ENCODE peak calls at places on chromosomes 7 and 10, in seven cellular contexts. One of them, this sample, is unnamed.

GRCh38 chr10:79350407-79351154 is 3.3 kb downstream of the PPIF start:
- DNase-seq in HCT116: no peak
- DNase-seq in K562: no peak
- DNase-seq in H1: no peak
- DNase-seq in GM12878: no peak
- DNase-seq in SK-N-SH: no peak
- DNase-seq in HepG2: no peak
- DNase-seq in this sample: no peak

GRCh38 chr10:55400075-55400474 is 599.0 kb upstream of the PCDH15 start:
- DNase-seq in HCT116: no peak
- DNase-seq in K562: no peak
- DNase-seq in H1: no peak
- DNase-seq in HepG2: no peak
- DNase-seq in GM12878: no peak
- DNase-seq in SK-N-SH: no peak
- DNase-seq in this sample: no peak

GRCh38 chr7:113664867-113665266 is 253.9 kb downstream of the PPP1R3A start:
- DNase-seq in GM12878: peak; percentile 2
- DNase-seq in HCT116: no peak
- DNase-seq in HepG2: no peak
- DNase-seq in SK-N-SH: no peak
- DNase-seq in H1: no peak
- DNase-seq in K562: no peak
- DNase-seq in this sample: no peak

GRCh38 chr10:17865351-17865750 is 56.2 kb downstream of the MRC1 start:
- DNase-seq in SK-N-SH: no peak
- DNase-seq in K562: no peak
- DNase-seq in H1: no peak
- DNase-seq in GM12878: no peak
- DNase-seq in HCT116: no peak
- DNase-seq in HepG2: no peak
- DNase-seq in this sample: no peak

GRCh38 chr10:30833625-30833970 is 198.1 kb downstream of the ZNF438 start:
- DNase-seq in GM12878: no peak
- DNase-seq in SK-N-SH: no peak
- DNase-seq in H1: no peak
- DNase-seq in HCT116: no peak
- DNase-seq in HepG2: no peak
- DNase-seq in K562: no peak
- DNase-seq in this sample: no peak

GRCh38 chr10:108327706-108328105 is 1163.2 kb upstream of the SORCS1 start:
- DNase-seq in HepG2: no peak
- DNase-seq in HCT116: no peak
- DNase-seq in H1: no peak
- DNase-seq in GM12878: no peak
- DNase-seq in K562: no peak
- DNase-seq in SK-N-SH: no peak
- DNase-seq in this sample: no peak

GRCh38 chr7:126840869-126841268 is 411.9 kb downstream of the GRM8 start:
- DNase-seq in SK-N-SH: peak; percentile 33
- DNase-seq in GM12878: no peak
- DNase-seq in H1: no peak
- DNase-seq in HepG2: no peak
- DNase-seq in K562: no peak
- DNase-seq in HCT116: no peak
- DNase-seq in this sample: no peak

GRCh38 chr7:83413831-83414230 is 235.1 kb downstream of the SEMA3E start:
- DNase-seq in K562: no peak
- DNase-seq in HCT116: no peak
- DNase-seq in GM12878: no peak
- DNase-seq in HepG2: no peak
- DNase-seq in SK-N-SH: peak; percentile 17
- DNase-seq in H1: no peak
- DNase-seq in this sample: no peak

GRCh38 chr10:43218206-43218950 is 48.5 kb downstream of the RASGEF1A start:
- DNase-seq in K562: no peak
- DNase-seq in SK-N-SH: no peak
- DNase-seq in H1: no peak
- DNase-seq in HepG2: no peak
- DNase-seq in GM12878: no peak
- DNase-seq in HCT116: no peak
- DNase-seq in this sample: no peak

GRCh38 chr10:71512794-71513379 is 116.2 kb downstream of the CDH23 start:
- DNase-seq in SK-N-SH: peak; percentile 57
- DNase-seq in HCT116: peak; percentile 6
- DNase-seq in GM12878: no peak
- DNase-seq in K562: no peak
- DNase-seq in HepG2: peak; percentile 33
- DNase-seq in H1: no peak
- DNase-seq in this sample: peak; percentile 83

GRCh38 chr10:107653832-107654287 is 489.4 kb upstream of the SORCS1 start:
- DNase-seq in GM12878: peak; percentile 37
- DNase-seq in K562: no peak
- DNase-seq in HepG2: no peak
- DNase-seq in SK-N-SH: no peak
- DNase-seq in HCT116: no peak
- DNase-seq in H1: no peak
- DNase-seq in this sample: no peak

GRCh38 chr7:129434846-129435318 is 650 bp downstream of the STRIP2 start:
- DNase-seq in GM12878: no peak
- DNase-seq in HCT116: no peak
- DNase-seq in H1: no peak
- DNase-seq in SK-N-SH: peak; percentile 76
- DNase-seq in HepG2: peak; percentile 2
- DNase-seq in K562: peak; percentile 65
- DNase-seq in this sample: no peak

GRCh38 chr7:114740095-114740494 is 181.8 kb upstream of the MDFIC start:
- DNase-seq in HCT116: no peak
- DNase-seq in H1: no peak
- DNase-seq in SK-N-SH: no peak
- DNase-seq in K562: no peak
- DNase-seq in GM12878: no peak
- DNase-seq in HepG2: no peak
- DNase-seq in this sample: no peak

GRCh38 chr10:27319752-27320561 is 79.4 kb upstream of the ACBD5 start:
- DNase-seq in H1: no peak
- DNase-seq in K562: peak; percentile 9
- DNase-seq in GM12878: no peak
- DNase-seq in SK-N-SH: peak; percentile 23
- DNase-seq in HepG2: no peak
- DNase-seq in HCT116: no peak
- DNase-seq in this sample: peak; percentile 13

GRCh38 chr7:33099154-33099940 is 9.9 kb downstream of the RP9 start:
- DNase-seq in HepG2: no peak
- DNase-seq in H1: no peak
- DNase-seq in HCT116: no peak
- DNase-seq in SK-N-SH: no peak
- DNase-seq in GM12878: no peak
- DNase-seq in K562: no peak
- DNase-seq in this sample: no peak

GRCh38 chr7:157339777-157340677 is 3.2 kb downstream of the DNAJB6 start:
- DNase-seq in K562: peak; percentile 67
- DNase-seq in SK-N-SH: peak; percentile 88
- DNase-seq in GM12878: no peak
- DNase-seq in HepG2: peak; percentile 60
- DNase-seq in H1: no peak
- DNase-seq in HCT116: peak; percentile 53
- DNase-seq in this sample: peak; percentile 73

GRCh38 chr10:35203744-35204143 is 77.1 kb downstream of the CREM start:
- DNase-seq in H1: no peak
- DNase-seq in HepG2: peak; percentile 57
- DNase-seq in K562: no peak
- DNase-seq in GM12878: no peak
- DNase-seq in SK-N-SH: no peak
- DNase-seq in HCT116: no peak
- DNase-seq in this sample: no peak

GRCh38 chr7:151007469-151007898 is 16.7 kb downstream of the NOS3 start:
- DNase-seq in HCT116: no peak
- DNase-seq in SK-N-SH: peak; percentile 71
- DNase-seq in H1: no peak
- DNase-seq in HepG2: no peak
- DNase-seq in K562: peak; percentile 25
- DNase-seq in GM12878: no peak
- DNase-seq in this sample: no peak

GRCh38 chr7:107029764-107030286 is 14.7 kb upstream of the PRKAR2B start:
- DNase-seq in HCT116: no peak
- DNase-seq in SK-N-SH: no peak
- DNase-seq in H1: no peak
- DNase-seq in GM12878: no peak
- DNase-seq in HepG2: no peak
- DNase-seq in K562: no peak
- DNase-seq in this sample: no peak

GRCh38 chr7:77306231-77307067 is 106.8 kb upstream of the FGL2 start:
- DNase-seq in SK-N-SH: no peak
- DNase-seq in H1: no peak
- DNase-seq in K562: no peak
- DNase-seq in HCT116: no peak
- DNase-seq in GM12878: no peak
- DNase-seq in HepG2: peak; percentile 29
- DNase-seq in this sample: no peak

GRCh38 chr10:73647211-73647874 is 6.1 kb upstream of the MYOZ1 start:
- DNase-seq in HepG2: no peak
- DNase-seq in HCT116: no peak
- DNase-seq in K562: no peak
- DNase-seq in SK-N-SH: peak; percentile 96
- DNase-seq in GM12878: no peak
- DNase-seq in H1: peak; percentile 82
- DNase-seq in this sample: no peak

GRCh38 chr10:58641708-58642107 is 129.0 kb downstream of the BICC1 start:
- DNase-seq in K562: no peak
- DNase-seq in GM12878: no peak
- DNase-seq in HepG2: no peak
- DNase-seq in SK-N-SH: no peak
- DNase-seq in HCT116: no peak
- DNase-seq in H1: no peak
- DNase-seq in this sample: no peak

GRCh38 chr10:58643029-58643428 is 130.4 kb downstream of the BICC1 start:
- DNase-seq in HepG2: no peak
- DNase-seq in K562: no peak
- DNase-seq in GM12878: no peak
- DNase-seq in SK-N-SH: no peak
- DNase-seq in HCT116: no peak
- DNase-seq in H1: no peak
- DNase-seq in this sample: no peak

GRCh38 chr10:58641095-58641531 is 128.4 kb downstream of the BICC1 start:
- DNase-seq in HCT116: peak; percentile 18
- DNase-seq in HepG2: peak; percentile 81
- DNase-seq in SK-N-SH: peak; percentile 20
- DNase-seq in K562: no peak
- DNase-seq in GM12878: no peak
- DNase-seq in H1: no peak
- DNase-seq in this sample: no peak

GRCh38 chr10:58644311-58644710 is 131.6 kb downstream of the BICC1 start:
- DNase-seq in HepG2: no peak
- DNase-seq in GM12878: no peak
- DNase-seq in K562: no peak
- DNase-seq in HCT116: no peak
- DNase-seq in H1: no peak
- DNase-seq in SK-N-SH: peak; percentile 28
- DNase-seq in this sample: no peak

DNA sequence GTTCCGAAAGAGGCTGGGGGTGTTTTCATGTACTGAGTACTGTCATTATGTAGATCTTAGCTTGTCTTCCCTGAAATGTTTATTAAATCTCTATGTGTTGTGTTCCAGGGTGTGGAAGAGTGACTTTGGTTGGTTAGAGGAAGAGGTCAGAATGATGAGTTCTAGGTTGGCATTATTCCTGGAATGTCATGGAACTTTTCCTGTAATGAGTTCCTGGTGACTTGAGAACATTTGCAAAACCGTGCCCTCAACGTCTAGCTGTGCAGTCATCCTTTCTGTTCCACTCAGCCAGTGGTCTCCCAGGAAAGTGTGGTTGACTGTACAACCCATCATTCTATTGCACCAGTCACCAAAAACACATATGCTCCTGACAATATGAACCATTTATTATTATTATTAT is 129.6 kb downstream of the BICC1 start:
- DNase-seq in SK-N-SH: no peak
- DNase-seq in HepG2: no peak
- DNase-seq in K562: no peak
- DNase-seq in GM12878: no peak
- DNase-seq in H1: no peak
- DNase-seq in HCT116: no peak
- DNase-seq in this sample: no peak
- TF ChIP-seq JUND in SK-N-SH: no peak
- TF ChIP-seq JUND in HepG2: no peak
- TF ChIP-seq JUND in K562: no peak
- TF ChIP-seq JUND in GM12878: no peak
- TF ChIP-seq JUND in H1: no peak
- TF ChIP-seq JUND in HCT116: no peak
- TF ChIP-seq JUND in this sample: no peak

GRCh38 chr10:92103376-92104084 is 180.0 kb downstream of the BTAF1 start:
- DNase-seq in GM12878: no peak
- DNase-seq in H1: no peak
- DNase-seq in K562: no peak
- DNase-seq in HCT116: no peak
- DNase-seq in HepG2: peak; percentile 48
- DNase-seq in SK-N-SH: no peak
- DNase-seq in this sample: no peak
- TF ChIP-seq JUND in GM12878: no peak
- TF ChIP-seq JUND in H1: no peak
- TF ChIP-seq JUND in K562: no peak
- TF ChIP-seq JUND in HCT116: no peak
- TF ChIP-seq JUND in HepG2: no peak
- TF ChIP-seq JUND in SK-N-SH: no peak
- TF ChIP-seq JUND in this sample: no peak

GRCh38 chr7:23298141-23298851 is 843 bp upstream of the MALSU1 start:
- DNase-seq in HepG2: peak; percentile 45
- DNase-seq in HCT116: no peak
- DNase-seq in GM12878: no peak
- DNase-seq in H1: no peak
- DNase-seq in SK-N-SH: peak; percentile 44
- DNase-seq in K562: no peak
- DNase-seq in this sample: peak; percentile 50
- TF ChIP-seq JUND in HepG2: no peak
- TF ChIP-seq JUND in HCT116: no peak
- TF ChIP-seq JUND in GM12878: no peak
- TF ChIP-seq JUND in H1: no peak
- TF ChIP-seq JUND in SK-N-SH: no peak
- TF ChIP-seq JUND in K562: no peak
- TF ChIP-seq JUND in this sample: no peak

DNA sequence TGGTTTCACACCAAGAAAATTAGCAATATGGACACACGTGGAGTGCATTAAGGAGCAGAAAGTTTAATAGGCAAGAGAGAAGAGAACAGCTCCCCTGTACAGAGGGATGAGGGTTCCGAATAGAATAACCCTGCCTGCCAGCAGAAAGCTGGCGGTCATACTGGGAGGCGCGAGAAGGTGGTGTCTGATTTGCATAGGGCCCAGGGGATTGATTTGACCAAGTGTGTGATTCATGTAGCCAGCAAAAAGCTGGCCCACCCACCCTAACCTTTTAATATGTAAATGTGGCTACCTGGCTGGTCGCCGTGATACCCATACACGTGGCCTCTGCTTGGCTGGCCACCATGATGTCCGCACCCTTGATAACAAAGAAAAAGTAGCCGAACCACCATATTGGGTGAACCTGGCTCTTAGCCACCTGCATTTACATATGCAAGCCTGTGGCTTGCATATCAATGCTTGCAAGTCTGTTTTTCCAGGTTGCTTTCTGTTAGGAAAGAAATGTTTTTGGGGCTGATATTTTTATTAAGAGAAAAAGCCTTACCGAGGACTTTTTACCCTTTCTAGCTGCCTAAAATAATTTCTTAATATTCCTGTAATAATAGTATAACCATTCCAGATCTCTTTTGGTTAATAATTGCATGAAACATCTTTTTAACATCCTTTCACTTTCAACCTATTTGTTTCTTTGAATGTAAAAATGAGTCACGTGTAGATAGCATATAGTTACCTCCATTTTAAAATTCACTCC is 20.5 kb upstream of the VWDE start:
- DNase-seq in GM12878: no peak
- DNase-seq in K562: no peak
- DNase-seq in H1: peak; percentile 93
- DNase-seq in SK-N-SH: no peak
- DNase-seq in HepG2: no peak
- DNase-seq in HCT116: no peak
- DNase-seq in this sample: no peak
- TF ChIP-seq JUND in GM12878: no peak
- TF ChIP-seq JUND in K562: no peak
- TF ChIP-seq JUND in H1: peak; percentile 36
- TF ChIP-seq JUND in SK-N-SH: no peak
- TF ChIP-seq JUND in HepG2: no peak
- TF ChIP-seq JUND in HCT116: no peak
- TF ChIP-seq JUND in this sample: no peak